ENCODE peak calls at places on chromosome 19, in five cellular contexts. M is GM03348; L is left cardiac atrium; W is central memory CD8-positive, alpha-beta T cell; N is cardiac fibroblast. S is an unnamed sample.

GRCh38 chr19:40241809-40242384 is 15.4 kb upstream of the CCNP start:
- DNase-seq in W (no peak), M (no peak), N (peak; percentile 94), L (peak; percentile 87), S (no peak)

GRCh38 chr19:43078311-43078710 is 4.2 kb downstream of the PSG2 start:
- DNase-seq in M (peak; percentile 59), N (peak; percentile 15), W (no peak), L (no peak), S (peak; percentile 38)

GRCh38 chr19:10823690-10824089 is 12.3 kb downstream of the TMED1 start:
- DNase-seq in N (no peak), W (no peak), L (no peak), M (no peak), S (no peak)

GRCh38 chr19:19860756-19861390 is 4.8 kb upstream of the ZNF253 start:
- DNase-seq in N (no peak), M (peak; percentile 2), W (peak; percentile 35), L (peak; percentile 73), S (no peak)

GRCh38 chr19:43470288-43470687 is 4.9 kb upstream of the LYPD3 start:
- DNase-seq in L (no peak), N (no peak), M (no peak), W (no peak), S (peak; percentile 7)

GRCh38 chr19:1455336-1456120 is 5.6 kb downstream of the APC2 start:
- DNase-seq in L (peak; percentile 56), M (peak; percentile 79), N (peak; percentile 63), W (peak; percentile 37), S (peak; percentile 63)

GRCh38 chr19:49686503-49687088 is 2.8 kb upstream of the ADM5 start:
- DNase-seq in N (no peak), W (no peak), L (no peak), M (no peak), S (no peak)

GRCh38 chr19:5613466-5613865 is 9.1 kb downstream of the SAFB2 start:
- DNase-seq in L (no peak), N (no peak), M (no peak), W (no peak), S (no peak)

GRCh38 chr19:48152552-48152951 is 17.6 kb downstream of the LIG1 start:
- DNase-seq in L (peak; percentile 47), W (peak; percentile 46), M (peak; percentile 79), N (peak; percentile 69), S (peak; percentile 86)

GRCh38 chr19:56167064-56167578 is 8.7 kb upstream of the GALP start:
- DNase-seq in N (no peak), W (no peak), L (no peak), M (peak; percentile 32), S (peak; percentile 36)

GRCh38 chr19:14410054-14410774 is 8.9 kb downstream of the DDX39A start:
- DNase-seq in W (peak; percentile 68), N (no peak), L (no peak), M (no peak), S (no peak)

GRCh38 chr19:10740798-10741197 is 22.9 kb downstream of the DNM2 start:
- DNase-seq in L (no peak), N (no peak), W (no peak), M (no peak), S (no peak)

GRCh38 chr19:19417618-19418270 is 12.3 kb downstream of the GATAD2A start:
- DNase-seq in W (no peak), M (no peak), L (no peak), N (no peak), S (no peak)

GRCh38 chr19:2012941-2013682 is 2.4 kb downstream of the BTBD2 start:
- DNase-seq in W (no peak), M (peak; percentile 6), N (no peak), L (no peak), S (no peak)

GRCh38 chr19:58279042-58279924 is 528 bp downstream of the ZNF8 start:
- DNase-seq in N (peak; percentile 86), L (peak; percentile 92), W (peak; percentile 12), M (peak; percentile 93), S (peak; percentile 78)

GRCh38 chr19:49691243-49692101 is 556 bp downstream of the CPT1C start:
- DNase-seq in L (peak; percentile 75), W (no peak), M (peak; percentile 88), N (peak; percentile 79), S (peak; percentile 90)

GRCh38 chr19:29277107-29277506 is 64.2 kb upstream of the UQCRFS1 start:
- DNase-seq in L (no peak), N (no peak), M (peak; percentile 22), W (peak; percentile 66), S (no peak)

GRCh38 chr19:16293133-16294085 is 31.2 kb upstream of the KLF2 start:
- DNase-seq in M (peak; percentile 92), W (no peak), N (peak; percentile 99), L (peak; percentile 88), S (peak; percentile 96)

GRCh38 chr19:53519431-53519830 is 18.5 kb upstream of the ZNF331 start:
- DNase-seq in W (no peak), N (no peak), L (peak; percentile 41), M (no peak), S (no peak)

GRCh38 chr19:882871-883497 is 10.0 kb downstream of the MED16 start:
- DNase-seq in M (no peak), L (no peak), W (no peak), N (no peak), S (no peak)

GRCh38 chr19:17797397-17798201 is 2.7 kb downstream of the B3GNT3 start:
- DNase-seq in W (no peak), N (no peak), M (no peak), L (no peak), S (peak; percentile 10)

GRCh38 chr19:48393559-48394330 is at the start of gene GRIN2D:
- DNase-seq in W (no peak), L (no peak), N (peak; percentile 53), M (peak; percentile 43), S (peak; percentile 40)

GRCh38 chr19:42131149-42132029 is 857 bp downstream of the POU2F2 start:
- DNase-seq in M (no peak), W (no peak), N (no peak), L (no peak), S (no peak)

GRCh38 chr19:21668072-21668471 is 99.3 kb downstream of the ZNF100 start:
- DNase-seq in M (no peak), N (no peak), W (no peak), L (no peak), S (no peak)

GRCh38 chr19:2375341-2376121 is 15.5 kb downstream of the TMPRSS9 start:
- DNase-seq in L (no peak), N (no peak), W (no peak), M (no peak), S (no peak)